ENCODE peak calls at places on chromosomes 11 and 22, in nine cellular contexts. P, I, M, U, C, E, L, R and G are unnamed samples.

GRCh38 chr22:24423519-24424000 is 3.8 kb upstream of the ADORA2A start:
- DNase-seq in P (no peak), I (no peak), M (no peak), U (no peak), C (no peak), E (peak; percentile 96), L (peak; percentile 40), R (no peak), G (no peak)

GRCh38 chr22:23621082-23621780 is 10.9 kb downstream of the DRICH1 start:
- DNase-seq in P (no peak), I (no peak), M (no peak), U (no peak), C (no peak), E (no peak), L (no peak), R (no peak), G (no peak)

GRCh38 chr11:116775975-116776374 is 3.2 kb upstream of the BUD13 start:
- DNase-seq in P (no peak), I (no peak), M (no peak), U (no peak), C (no peak), E (no peak), L (no peak), R (no peak), G (no peak)

GRCh38 chr22:22941831-22942510 is 54.4 kb downstream of the IGLL5 start:
- DNase-seq in P (no peak), I (no peak), M (no peak), U (no peak), C (no peak), E (no peak), L (no peak), R (no peak), G (no peak)

GRCh38 chr22:48089601-48090331 is 1327.3 kb downstream of the TBC1D22A start:
- DNase-seq in P (no peak), I (no peak), M (no peak), U (no peak), C (peak; percentile 17), E (peak; percentile 87), L (peak; percentile 4), R (no peak), G (peak; percentile 13)

GRCh38 chr11:72684236-72684912 is 10.2 kb upstream of the PDE2A start:
- DNase-seq in P (peak; percentile 44), I (peak; percentile 81), M (no peak), U (peak; percentile 35), C (peak; percentile 69), E (peak; percentile 76), L (peak; percentile 71), R (no peak), G (no peak)

GRCh38 chr11:19864141-19865120 is 151.8 kb downstream of the NAV2 start:
- DNase-seq in P (no peak), I (no peak), M (no peak), U (no peak), C (no peak), E (no peak), L (no peak), R (no peak), G (no peak)

GRCh38 chr11:6646631-6647281 is 8.9 kb downstream of the DCHS1 start:
- DNase-seq in P (no peak), I (no peak), M (no peak), U (no peak), C (peak; percentile 61), E (peak; percentile 10), L (peak; percentile 54), R (no peak), G (no peak)

GRCh38 chr11:123630126-123630531 is 24.3 kb downstream of the SCN3B start:
- DNase-seq in P (no peak), I (no peak), M (no peak), U (no peak), C (no peak), E (no peak), L (no peak), R (no peak), G (no peak)

DNA sequence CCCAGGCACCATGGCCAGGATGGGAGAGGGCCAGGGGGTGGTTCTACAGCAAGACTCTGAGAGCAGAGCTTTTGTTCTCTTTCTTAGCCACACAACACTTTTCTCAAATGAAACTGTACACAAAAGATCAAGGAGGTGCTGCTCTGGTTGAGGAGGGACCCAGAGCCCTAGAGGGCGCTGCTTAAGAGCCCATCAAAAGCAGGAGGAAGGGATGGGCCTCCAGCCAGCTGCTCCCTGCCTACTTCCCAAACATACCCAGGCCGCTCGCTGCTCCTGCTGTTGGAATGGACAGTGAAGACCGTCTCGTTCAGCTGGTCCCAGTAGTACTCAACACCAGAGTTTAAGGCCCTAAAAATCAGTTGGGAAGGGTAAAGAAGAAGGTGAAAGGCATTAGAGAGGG is 18.4 kb upstream of the CHRM4 start:
- DNase-seq in P (no peak), I (no peak), M (no peak), U (no peak), C (peak; percentile 46), E (no peak), L (no peak), R (no peak), G (peak; percentile 28)
- TF ChIP-seq CTCF in P (peak; percentile 16), I (no peak), M (no peak), U (no peak), C (no peak), E (no peak), L (peak; percentile 15), R (peak; percentile 8), G (peak; percentile 67)

GRCh38 chr11:65479184-65480145 is 19.4 kb upstream of the MALAT1 start:
- DNase-seq in P (no peak), I (no peak), M (peak; percentile 96), U (no peak), C (peak; percentile 93), E (no peak), L (peak; percentile 99), R (no peak), G (no peak)
- H3K4me3 ChIP-seq in P (no peak overlapping the region), I (no peak overlapping the region), M (peak overlapping the region; percentile 26), U (no peak overlapping the region), C (peak overlapping the region; percentile 9), E (peak overlapping the region; percentile 63), L (peak overlapping the region; percentile 26), R (peak overlapping the region; percentile 3), G (no peak overlapping the region)

GRCh38 chr11:75273331-75273988 is 32.9 kb downstream of the TPBGL start:
- DNase-seq in P (no peak), I (no peak), M (no peak), U (no peak), C (no peak), E (no peak), L (no peak), R (no peak), G (no peak)

GRCh38 chr11:75276696-75277095 is 36.1 kb downstream of the TPBGL start:
- DNase-seq in P (no peak), I (no peak), M (no peak), U (no peak), C (no peak), E (no peak), L (no peak), R (no peak), G (no peak)

GRCh38 chr11:75273989-75274391 is 33.4 kb downstream of the TPBGL start:
- DNase-seq in P (no peak), I (no peak), M (no peak), U (no peak), C (no peak), E (no peak), L (no peak), R (no peak), G (no peak)

GRCh38 chr11:75277211-75277805 is 36.7 kb downstream of the TPBGL start:
- DNase-seq in P (no peak), I (no peak), M (no peak), U (no peak), C (no peak), E (no peak), L (no peak), R (no peak), G (no peak)

DNA sequence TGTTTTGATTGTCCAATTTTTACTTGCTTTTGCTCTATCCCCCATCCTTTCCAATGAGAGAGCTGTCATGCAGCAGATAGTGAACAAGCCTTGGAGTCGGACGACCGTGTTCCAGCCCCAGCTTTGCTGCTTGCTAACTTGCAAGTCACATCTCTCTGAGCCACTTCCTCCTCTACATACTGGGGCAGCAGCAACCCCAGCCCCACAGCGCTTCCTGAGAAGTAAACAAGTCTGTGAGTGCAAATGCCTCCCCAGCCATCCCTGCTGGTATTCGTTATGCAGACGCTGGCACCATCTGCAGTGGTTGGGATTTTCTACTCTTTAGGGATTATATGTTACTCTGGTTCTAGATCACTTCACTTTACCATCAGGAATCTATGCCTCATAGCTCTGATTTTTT is 35.0 kb downstream of the TPBGL start:
- DNase-seq in P (no peak), I (no peak), M (no peak), U (no peak), C (no peak), E (no peak), L (no peak), R (no peak), G (no peak)
- TF ChIP-seq CTCF in P (no peak), I (no peak), M (no peak), U (no peak), C (no peak), E (no peak), L (no peak), R (no peak), G (no peak)

GRCh38 chr22:32531955-32532818 is 57.6 kb downstream of the FBXO7 start:
- DNase-seq in P (no peak), I (no peak), M (peak; percentile 86), U (no peak), C (peak; percentile 92), E (peak; percentile 87), L (peak; percentile 65), R (peak; percentile 28), G (no peak)
- H3K4me3 ChIP-seq in P (no peak overlapping the region), I (no peak overlapping the region), M (no peak overlapping the region), U (no peak overlapping the region), C (no peak overlapping the region), E (no peak overlapping the region), L (no peak overlapping the region), R (no peak overlapping the region), G (no peak overlapping the region)

GRCh38 chr22:29883045-29883830 is at the start of gene MTMR3:
- DNase-seq in P (peak; percentile 72), I (peak; percentile 98), M (peak; percentile 35), U (peak; percentile 33), C (peak; percentile 88), E (peak; percentile 99), L (peak; percentile 90), R (no peak), G (peak; percentile 44)
- TF ChIP-seq CTCF in P (peak; percentile 11), I (no peak), M (peak; percentile 16), U (peak; percentile 51), C (peak; percentile 42), E (peak; percentile 69), L (peak; percentile 6), R (peak; percentile 27), G (no peak)

GRCh38 chr11:60910711-60911366 is 3.1 kb upstream of the TMEM109 start:
- DNase-seq in P (no peak), I (no peak), M (no peak), U (no peak), C (no peak), E (no peak), L (no peak), R (no peak), G (no peak)
- H3K4me3 ChIP-seq in P (no peak overlapping the region), I (no peak overlapping the region), M (no peak overlapping the region), U (no peak overlapping the region), C (no peak overlapping the region), E (no peak overlapping the region), L (no peak overlapping the region), R (no peak overlapping the region), G (no peak overlapping the region)